ENCODE peak calls at places on chromosomes 3 and 15, in five cellular contexts. Y is stimulated activated CD4-positive, alpha-beta T cell treated with anti-CD3 and anti-CD28 coated beads, Interleukin-4, amount 100 ng/mL, for 48 hours; G is H1; H is nephron progenitor cell; D is fibroblast of lung. Z is an unnamed sample.
A peak's percentile ranks its signal among the peaks of the same experiment; 100 is the strongest.

GRCh38 chr3:110400315-110400714 is 671.3 kb upstream of the NECTIN3 start:
- DNase-seq in Y (no peak), G (no peak), D (no peak), H (no peak), Z (no peak)

GRCh38 chr3:159560214-159561004 is 428.2 kb upstream of the IL12A start:
- DNase-seq in D (no peak), Y (no peak), H (no peak), G (peak; percentile 25), Z (no peak)

GRCh38 chr3:68424796-68425460 is 507.4 kb downstream of the TAFA4 start:
- DNase-seq in D (no peak), Y (no peak), H (no peak), G (no peak), Z (no peak)

GRCh38 chr15:66402885-66403284 is 16.2 kb downstream of the MAP2K1 start:
- DNase-seq in D (no peak), Y (no peak), H (no peak), G (no peak), Z (no peak)

GRCh38 chr3:102673271-102674115 is 238.7 kb downstream of the ZPLD1 start:
- DNase-seq in Y (peak; percentile 32), D (peak; percentile 51), H (peak; percentile 81), G (peak; percentile 38), Z (peak; percentile 5)

GRCh38 chr3:139937674-139938279 is 2.8 kb downstream of the CLSTN2 start:
- DNase-seq in Y (no peak), G (no peak), D (peak; percentile 59), H (peak; percentile 50), Z (no peak)

GRCh38 chr3:28674212-28674611 is 325.6 kb upstream of the AZI2 start:
- DNase-seq in H (no peak), Y (no peak), G (no peak), D (no peak), Z (no peak)

GRCh38 chr3:150447084-150447483 is 39.0 kb downstream of the TSC22D2 start:
- DNase-seq in G (no peak), D (no peak), H (no peak), Y (no peak), Z (no peak)

GRCh38 chr15:75174736-75175135 is 26.9 kb upstream of the C15orf39 start:
- DNase-seq in H (no peak), G (no peak), Y (no peak), D (no peak), Z (no peak)

GRCh38 chr3:30644615-30645014 is 38.2 kb downstream of the TGFBR2 start:
- DNase-seq in G (no peak), H (no peak), D (peak; percentile 72), Y (peak; percentile 47), Z (no peak)

GRCh38 chr3:140762751-140763150 is 84.9 kb downstream of the TRIM42 start:
- DNase-seq in D (no peak), G (no peak), Y (no peak), H (no peak), Z (no peak)

GRCh38 chr3:162865466-162865865 is 1368.9 kb downstream of the OTOL1 start:
- DNase-seq in D (peak; percentile 0), Y (no peak), H (no peak), G (no peak), Z (no peak)

GRCh38 chr15:48925714-48926223 is 38.0 kb downstream of the SHC4 start:
- DNase-seq in G (no peak), H (no peak), D (peak; percentile 90), Y (no peak), Z (peak; percentile 16)

GRCh38 chr15:56832125-56832524 is 86.3 kb upstream of the TCF12 start:
- DNase-seq in Y (no peak), H (no peak), D (peak; percentile 59), G (no peak), Z (no peak)

GRCh38 chr3:145125307-145125706 is 1035.7 kb downstream of the PLOD2 start:
- DNase-seq in Y (no peak), D (no peak), H (no peak), G (no peak), Z (no peak)

GRCh38 chr3:195754906-195755305 is 34.1 kb downstream of the MUC20 start:
- DNase-seq in H (no peak), G (no peak), Y (no peak), D (no peak), Z (no peak)

GRCh38 chr3:52253314-52254260 is 8.0 kb downstream of the PPM1M start:
- DNase-seq in Y (peak; percentile 80), D (no peak), H (no peak), G (no peak), Z (no peak)

GRCh38 chr3:183958226-183958625 is 59.5 kb downstream of the ABCC5 start:
- DNase-seq in G (no peak), H (no peak), D (no peak), Y (no peak), Z (no peak)

GRCh38 chr3:148950806-148951205 is 40.5 kb upstream of the GYG1 start:
- DNase-seq in Y (no peak), G (no peak), H (no peak), D (peak; percentile 37), Z (no peak)

GRCh38 chr3:177190701-177191100 is 6.6 kb downstream of the TBL1XR1 start:
- DNase-seq in G (no peak), D (peak; percentile 44), H (no peak), Y (no peak), Z (no peak)

GRCh38 chr3:76370749-76371148 is 585.4 kb upstream of the ZNF717 start:
- DNase-seq in Y (no peak), G (no peak), D (peak; percentile 2), H (no peak), Z (no peak)

GRCh38 chr3:157832588-157832987 is 273.6 kb downstream of the SHOX2 start:
- DNase-seq in Y (no peak), G (no peak), D (no peak), H (no peak), Z (no peak)

GRCh38 chr3:5035692-5036535 is 56.7 kb downstream of the BHLHE40 start:
- DNase-seq in H (no peak), D (no peak), Y (no peak), G (no peak), Z (no peak)

GRCh38 chr3:31361391-31362273 is 171.1 kb upstream of the STT3B start:
- DNase-seq in G (no peak), D (peak; percentile 56), Y (no peak), H (peak; percentile 23), Z (no peak)

GRCh38 chr3:69032137-69032536 is 18.7 kb upstream of the EOGT start:
- DNase-seq in H (no peak), Y (no peak), G (no peak), D (no peak), Z (no peak)

GRCh38 chr3:27076815-27077630 is 292.2 kb downstream of the NEK10 start:
- DNase-seq in D (no peak), H (no peak), G (no peak), Y (no peak), Z (no peak)

GRCh38 chr3:128804017-128804816 is 75.2 kb upstream of the ACAD9 start:
- DNase-seq in D (peak; percentile 57), G (no peak), H (no peak), Y (peak; percentile 53), Z (no peak)

GRCh38 chr15:43516801-43517353 is 531 bp upstream of the MAP1A start:
- DNase-seq in H (no peak), G (no peak), D (peak; percentile 62), Y (no peak), Z (no peak)